ENCODE peak calls at places on chromosomes 12 and 14, in six cellular contexts. G, S, K, T, B and Z are unnamed samples.

GRCh38 chr12:105278043-105278697 is 42.2 kb upstream of the APPL2 start:
- DNase-seq in S (peak), T (no peak), K (no peak), B (no peak), G (no peak), Z (no peak)

GRCh38 chr14:22973217-22974032 is 8.9 kb downstream of the AJUBA start:
- DNase-seq in B (peak), K (peak), G (no peak), T (no peak), S (peak), Z (no peak)

GRCh38 chr14:41087056-41087455 is 519.6 kb upstream of the LRFN5 start:
- DNase-seq in B (no peak), G (no peak), S (no peak), K (no peak), T (no peak), Z (no peak)

GRCh38 chr14:58078068-58078467 is 73.9 kb downstream of the ARMH4 start:
- DNase-seq in T (no peak), G (no peak), B (no peak), K (no peak), S (no peak), Z (no peak)

GRCh38 chr12:6961695-6962284 is 8.7 kb downstream of the PHB2 start:
- DNase-seq in B (no peak), S (peak), G (no peak), T (no peak), K (peak), Z (no peak)

GRCh38 chr12:122861586-122861970 is 26.3 kb downstream of the HIP1R start:
- DNase-seq in K (no peak), G (no peak), S (no peak), T (no peak), B (no peak), Z (no peak)

GRCh38 chr14:49551569-49551968 is 34.6 kb downstream of the RPS29 start:
- DNase-seq in S (no peak), B (no peak), K (no peak), G (no peak), T (no peak), Z (no peak)

GRCh38 chr14:55157080-55157479 is 28.0 kb downstream of the LGALS3 start:
- DNase-seq in B (no peak), G (no peak), K (no peak), S (no peak), T (no peak), Z (no peak)

GRCh38 chr12:113416091-113416754 is 6.0 kb upstream of the SDSL start:
- DNase-seq in S (no peak), G (no peak), B (no peak), T (no peak), K (no peak), Z (no peak)

GRCh38 chr12:118053071-118053985 is 7.7 kb downstream of the WSB2 start:
- DNase-seq in G (no peak), S (peak), B (no peak), K (no peak), T (no peak), Z (no peak)

GRCh38 chr12:108839011-108839889 is 18.1 kb downstream of the SSH1 start:
- DNase-seq in S (no peak), T (no peak), K (no peak), B (no peak), G (no peak), Z (no peak)

GRCh38 chr12:14885718-14886201 is at the start of gene MGP:
- DNase-seq in S (no peak), K (no peak), T (no peak), G (no peak), B (no peak), Z (no peak)

DNA sequence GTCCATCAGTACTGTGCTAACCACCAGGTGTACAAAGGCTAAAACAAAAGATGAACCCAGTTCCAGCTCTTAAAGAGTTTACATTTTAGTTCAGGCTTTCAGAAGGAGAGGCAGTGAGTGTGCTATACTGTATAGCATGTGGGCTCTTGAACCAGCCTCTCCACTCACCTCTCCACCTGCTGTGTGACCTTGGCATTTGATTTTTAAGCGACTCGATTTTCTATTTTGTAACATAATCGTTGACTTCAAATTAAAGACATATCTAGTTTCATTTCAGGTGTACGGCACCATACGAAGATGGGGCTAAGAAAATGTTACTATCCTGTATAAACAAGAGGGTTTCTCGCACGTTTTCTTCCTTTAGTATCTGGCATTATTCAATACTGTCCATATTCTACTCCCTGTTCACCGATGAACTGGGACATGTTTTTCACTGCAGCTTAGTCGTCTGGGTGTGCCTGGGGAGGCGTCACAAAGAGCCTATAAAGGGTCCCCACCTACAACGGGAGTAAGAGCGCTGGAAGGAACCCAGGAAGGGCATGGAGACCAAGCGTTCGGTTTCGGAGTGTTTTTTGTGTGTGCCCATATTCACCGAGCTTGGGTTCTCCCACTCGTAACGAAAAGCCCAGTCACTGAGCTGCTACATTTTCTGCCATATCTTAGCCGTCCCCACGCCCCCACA is 752 bp upstream of the USP15 start:
- DNase-seq in G (no peak), T (no peak), B (no peak), S (peak), K (no peak), Z (no peak)
- TF ChIP-seq POLR2A in G (no peak), T (no peak), B (no peak), S (no peak), K (no peak), Z (no peak)

GRCh38 chr12:103671367-103671766 is 84.3 kb downstream of the STAB2 start:
- DNase-seq in B (no peak), T (no peak), G (no peak), S (no peak), K (no peak), Z (no peak)
- TF ChIP-seq TAF1 in B (no peak), T (no peak), G (no peak), S (no peak), K (no peak), Z (no peak)

GRCh38 chr14:75147423-75148071 is 20.7 kb upstream of the NEK9 start:
- DNase-seq in G (no peak), B (no peak), T (no peak), K (no peak), S (peak), Z (no peak)
- TF ChIP-seq POLR2A in G (no peak), B (no peak), T (no peak), K (no peak), S (peak), Z (no peak)

GRCh38 chr12:52087961-52088820 is 8.7 kb downstream of the SMIM41 start:
- DNase-seq in G (no peak), T (no peak), K (no peak), S (no peak), B (no peak), Z (no peak)

GRCh38 chr12:52085682-52086180 is 6.2 kb downstream of the SMIM41 start:
- DNase-seq in S (no peak), K (peak), G (no peak), T (no peak), B (no peak), Z (no peak)

GRCh38 chr12:52084491-52085231 is 5.2 kb downstream of the SMIM41 start:
- DNase-seq in B (no peak), G (no peak), S (no peak), T (no peak), K (no peak), Z (no peak)

GRCh38 chr12:52086944-52087835 is 7.7 kb downstream of the SMIM41 start:
- DNase-seq in T (no peak), K (no peak), B (no peak), G (no peak), S (no peak), Z (no peak)

DNA sequence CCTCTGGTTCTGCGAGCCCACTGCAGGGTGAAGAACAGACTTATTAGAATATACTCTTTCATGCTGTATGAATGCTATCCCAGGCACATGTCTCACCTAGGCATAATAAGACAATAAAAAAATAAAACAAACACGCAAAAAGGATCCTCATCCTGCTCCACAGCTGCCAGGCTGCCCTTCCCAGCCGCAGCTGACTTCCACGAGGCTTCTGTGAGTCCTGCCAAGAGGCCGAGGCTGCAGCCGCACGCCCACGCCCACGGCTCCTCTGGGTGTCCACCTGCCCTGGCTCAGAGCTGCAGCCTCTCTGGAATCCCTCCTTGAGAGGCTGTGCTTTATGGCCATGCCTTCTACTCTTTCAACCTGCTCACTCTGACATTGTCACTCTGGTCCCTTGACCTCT is 6.9 kb downstream of the SMIM41 start:
- DNase-seq in B (no peak), S (no peak), G (no peak), K (peak), T (no peak), Z (no peak)
- TF ChIP-seq TAF1 in B (no peak), S (no peak), G (no peak), K (no peak), T (no peak), Z (no peak)

DNA sequence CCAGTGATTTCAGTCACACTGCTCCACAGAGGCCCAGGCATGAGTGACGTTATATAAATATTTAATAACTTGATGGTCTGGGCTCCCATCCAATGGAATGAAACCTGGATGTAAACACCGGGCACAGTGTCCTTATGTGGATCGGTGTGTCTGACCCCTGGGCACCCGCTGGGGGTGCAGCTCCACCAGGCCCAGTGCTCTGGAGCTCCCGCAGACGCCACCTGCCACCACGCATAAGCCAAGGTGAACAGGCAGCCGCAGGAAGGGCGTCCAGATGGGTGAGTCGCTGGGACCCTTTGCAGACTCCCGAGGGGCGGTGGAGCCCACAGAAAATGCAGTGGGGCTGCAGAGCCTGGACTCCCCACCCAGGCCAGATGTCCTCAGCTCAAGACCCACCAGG is 121.6 kb downstream of the SCARB1 start:
- DNase-seq in T (no peak), S (no peak), B (no peak), K (no peak), G (no peak), Z (no peak)
- TF ChIP-seq POLR2A in T (no peak), S (no peak), B (no peak), K (no peak), G (no peak), Z (no peak)

GRCh38 chr14:34094384-34094783 is 143.5 kb upstream of the EGLN3 start:
- DNase-seq in K (no peak), B (no peak), S (no peak), T (no peak), G (no peak), Z (no peak)

GRCh38 chr14:34098985-34099349 is 148.1 kb upstream of the EGLN3 start:
- DNase-seq in K (no peak), S (no peak), B (no peak), T (no peak), G (no peak), Z (no peak)

GRCh38 chr14:34099630-34100029 is 148.8 kb upstream of the EGLN3 start:
- DNase-seq in S (no peak), T (no peak), K (no peak), G (no peak), B (no peak), Z (no peak)

GRCh38 chr14:34093878-34094277 is 143.0 kb upstream of the EGLN3 start:
- DNase-seq in K (no peak), B (no peak), S (no peak), G (no peak), T (no peak), Z (no peak)

DNA sequence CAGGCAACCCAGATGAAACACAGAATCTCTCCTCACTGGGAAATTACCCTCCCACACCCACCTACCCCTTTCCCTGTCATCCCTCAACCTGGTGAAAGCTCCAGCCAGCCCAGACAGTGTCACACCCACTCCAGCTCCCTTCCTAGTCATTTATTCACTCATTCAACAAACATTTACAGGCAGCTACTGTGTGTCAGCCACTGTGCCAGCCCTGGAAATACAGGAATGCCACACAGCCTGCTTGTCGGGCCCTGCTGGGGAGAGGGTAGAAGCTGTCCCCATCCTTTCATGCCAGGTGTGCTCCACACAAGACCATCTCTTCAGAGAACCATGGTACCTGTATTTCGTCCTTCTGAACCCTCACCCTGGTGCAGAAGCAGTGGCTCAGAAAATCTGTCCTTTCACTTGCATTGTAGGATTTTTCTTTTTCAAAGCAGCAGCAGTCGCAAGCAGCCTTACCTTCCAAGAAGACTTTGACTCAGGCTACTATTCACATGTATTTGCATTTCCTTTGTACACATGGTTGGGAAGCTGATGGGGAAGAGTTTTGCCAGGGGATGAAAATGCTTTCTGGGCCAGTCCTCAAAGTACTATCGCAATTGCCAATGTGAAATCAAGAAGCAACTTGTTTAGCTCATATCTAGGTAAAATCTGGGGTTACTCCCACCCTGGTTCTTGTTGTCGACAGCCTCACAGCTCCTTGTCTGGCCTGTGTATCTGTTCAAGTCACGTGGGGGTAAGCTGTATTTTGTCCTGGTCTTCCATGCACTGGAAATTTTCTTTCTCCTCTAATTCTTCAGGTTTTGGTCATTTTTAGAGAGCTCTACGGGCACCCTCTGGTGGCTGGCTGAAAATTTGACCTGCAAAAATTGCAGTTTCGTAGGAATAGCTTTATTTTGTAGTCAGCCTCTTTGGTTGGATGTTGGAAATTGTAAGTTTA is 147.4 kb upstream of the EGLN3 start:
- DNase-seq in T (peak), K (peak), G (no peak), B (peak), S (peak), Z (no peak)
- TF ChIP-seq TAF1 in T (no peak), K (no peak), G (no peak), B (no peak), S (no peak), Z (no peak)

DNA sequence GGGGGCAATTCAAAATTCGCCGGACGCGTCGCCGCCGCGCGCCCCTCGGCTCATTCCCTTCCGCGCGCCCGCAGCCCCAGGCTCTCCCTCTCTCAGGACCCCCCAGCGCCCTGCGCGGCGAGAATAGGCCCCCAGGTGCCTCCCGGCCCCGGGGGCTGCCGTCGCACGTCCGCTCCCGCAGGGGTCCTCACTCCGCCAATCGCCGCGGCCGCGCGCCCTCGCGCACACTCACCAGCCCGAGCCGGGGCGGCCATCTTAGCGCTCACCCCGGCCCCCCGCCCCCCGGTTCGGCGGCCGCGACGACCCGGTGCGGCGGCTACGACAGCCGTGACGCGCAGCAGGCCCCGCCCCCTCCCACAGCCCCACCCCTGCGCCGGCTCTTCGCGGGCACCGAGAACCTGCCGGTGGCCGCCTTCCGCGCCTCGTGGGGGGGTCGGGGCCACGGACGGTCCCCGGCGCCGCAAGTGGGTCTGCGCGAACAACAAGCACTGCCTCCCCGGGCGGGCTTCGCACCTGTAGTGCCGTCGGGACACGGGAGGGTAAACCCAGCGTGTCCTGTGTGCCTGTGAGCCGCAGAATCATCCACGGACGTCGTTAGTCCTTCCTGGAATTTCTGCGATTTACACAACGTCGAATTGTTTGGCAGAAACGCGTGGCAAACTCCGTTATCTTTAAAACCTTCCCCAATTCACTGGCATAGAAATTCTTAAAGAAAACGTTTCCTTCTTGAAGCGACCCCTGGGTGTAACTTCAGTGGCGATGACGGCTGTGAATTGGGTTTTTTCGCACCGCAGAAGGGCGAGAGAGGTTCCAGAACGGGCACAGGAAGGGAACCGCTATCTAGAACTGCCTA is 2.5 kb downstream of the USP44 start:
- DNase-seq in B (peak), K (peak), S (no peak), T (no peak), G (no peak), Z (no peak)
- TF ChIP-seq POLR2A in B (no peak), K (peak), S (no peak), T (peak), G (peak), Z (no peak)

DNA sequence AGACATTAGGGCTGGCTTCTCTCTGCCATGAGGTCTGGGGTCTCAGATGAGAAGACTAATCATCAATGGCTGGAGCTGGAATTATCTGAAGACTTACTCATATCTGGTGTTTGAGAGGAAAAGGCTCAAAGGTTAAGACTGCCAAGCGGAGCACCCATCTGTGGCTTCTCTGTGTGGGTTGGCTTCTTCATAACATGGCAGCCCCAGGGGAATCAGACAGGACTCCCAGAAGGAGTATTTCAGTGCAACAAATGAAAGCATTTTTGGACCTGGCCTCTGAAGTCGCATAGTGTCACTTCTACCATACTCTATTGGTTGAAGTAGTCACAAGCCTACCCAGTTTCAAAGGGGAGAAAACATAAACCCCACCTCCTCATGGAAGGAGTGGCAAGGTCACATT is 171.8 kb upstream of the KRR1 start:
- DNase-seq in T (no peak), G (no peak), K (no peak), B (no peak), S (no peak), Z (no peak)
- TF ChIP-seq TAF1 in T (no peak), G (no peak), K (no peak), B (no peak), S (no peak), Z (no peak)